ENCODE peak calls at places on chromosomes 16 and 17, in five cellular contexts. M is activated CD8-positive, alpha-beta memory T cell treated with anti-CD3 and anti-CD28 coated beads, Interleukin-2, amount 10 ng/mL, durations not matched to agents 7 days and 5 days; P is ovary; H is GM23248; T is NCI-H510A. I is an unnamed sample.

GRCh38 chr17:34706029-34706428 is 126.6 kb downstream of the TMEM132E start:
- DNase-seq in M (no peak), P (no peak), H (peak; percentile 51), T (no peak), I (no peak)

GRCh38 chr17:60094754-60095153 is 16.0 kb upstream of the HEATR6 start:
- DNase-seq in M (no peak), P (no peak), H (no peak), T (no peak), I (no peak)

GRCh38 chr16:67946966-67947558 is 3.1 kb upstream of the LCAT start:
- DNase-seq in M (no peak), P (no peak), H (no peak), T (no peak), I (no peak)

GRCh38 chr16:72840591-72841381 is 207.1 kb downstream of the ZFHX3 start:
- DNase-seq in M (no peak), P (no peak), H (no peak), T (no peak), I (no peak)

GRCh38 chr17:58329035-58329807 is 626 bp upstream of the TSPOAP1 start:
- DNase-seq in M (peak; percentile 94), P (no peak), H (no peak), T (no peak), I (no peak)

GRCh38 chr17:9811086-9811485 is 10.8 kb downstream of the GSG1L2 start:
- DNase-seq in M (no peak), P (no peak), H (no peak), T (no peak), I (no peak)

GRCh38 chr17:652310-652709 is 62.3 kb downstream of the VPS53 start:
- DNase-seq in M (no peak), P (no peak), H (peak; percentile 62), T (no peak), I (peak; percentile 44)

GRCh38 chr16:58332997-58333700 is 38.3 kb upstream of the PRSS54 start:
- DNase-seq in M (no peak), P (no peak), H (no peak), T (no peak), I (no peak)

GRCh38 chr16:82936941-82937551 is 310.3 kb downstream of the CDH13 start:
- DNase-seq in M (no peak), P (no peak), H (peak; percentile 61), T (no peak), I (no peak)

GRCh38 chr17:57541472-57542394 is 203.4 kb downstream of the CCDC182 start:
- DNase-seq in M (no peak), P (no peak), H (no peak), T (peak; percentile 42), I (no peak)

GRCh38 chr17:76872874-76873221 is 4.6 kb downstream of the MGAT5B start:
- DNase-seq in M (no peak), P (no peak), H (no peak), T (no peak), I (no peak)

GRCh38 chr17:19940722-19941464 is 36.7 kb downstream of the AKAP10 start:
- DNase-seq in M (no peak), P (no peak), H (peak; percentile 57), T (no peak), I (no peak)

GRCh38 chr17:76544123-76544915 is 4.5 kb downstream of the PRCD start:
- DNase-seq in M (no peak), P (peak; percentile 69), H (no peak), T (no peak), I (no peak)

GRCh38 chr16:29667755-29668154 is 4.7 kb downstream of the SPN start:
- DNase-seq in M (no peak), P (no peak), H (no peak), T (no peak), I (no peak)

GRCh38 chr16:53498984-53499383 is 4.0 kb downstream of the AKTIP start:
- DNase-seq in M (peak; percentile 23), P (no peak), H (no peak), T (no peak), I (no peak)

GRCh38 chr16:23379707-23380106 is 73.3 kb downstream of the COG7 start:
- DNase-seq in M (no peak), P (no peak), H (no peak), T (no peak), I (no peak)

GRCh38 chr17:62704381-62704971 is 77.0 kb downstream of the MRC2 start:
- DNase-seq in M (no peak), P (peak; percentile 44), H (peak; percentile 53), T (peak; percentile 24), I (no peak)

GRCh38 chr16:74896389-74897370 is 88.2 kb downstream of the WDR59 start:
- DNase-seq in M (no peak), P (no peak), H (peak; percentile 89), T (no peak), I (no peak)

GRCh38 chr17:29444589-29444988 is 54.4 kb downstream of the TAOK1 start:
- DNase-seq in M (no peak), P (no peak), H (peak; percentile 80), T (no peak), I (no peak)

I was measured in cerebellar nuclear complex.